ENCODE peak calls at places on chromosomes 16 and 17, in eight cellular contexts. I is GM20000; E is stimulated activated naive B cell treated with anti-CD40 and anti-IgM and Interleukin-4, amounts not matched to agents 10 μg/mL and 1 μg/mL and 100 μg/mL, for 72 hours; K is lower lobe of right lung; Q is stomach; V is NCI-H1694 treated with DMSO at 0.1 percent for 48 hours; L is SHP77; A is progenitor cell of endocrine pancreas. Z is an unnamed sample.

GRCh38 chr16:69294051-69294450 is 17.1 kb upstream of the VPS4A start:
- DNase-seq in I (no peak), E (no peak), K (no peak), Q (no peak), V (no peak), L (no peak), A (no peak), Z (no peak)

GRCh38 chr16:12461201-12461600 is 342.5 kb downstream of the CPPED1 start:
- DNase-seq in I (no peak), E (no peak), K (no peak), Q (no peak), V (no peak), L (no peak), A (no peak), Z (no peak)

GRCh38 chr17:2940352-2940751 is 123.1 kb downstream of the OR1D5 start:
- DNase-seq in I (no peak), E (no peak), K (no peak), Q (peak), V (no peak), L (no peak), A (no peak), Z (no peak)

GRCh38 chr16:54287018-54287757 is 601 bp upstream of the IRX3 start:
- DNase-seq in I (peak), E (no peak), K (peak), Q (no peak), V (no peak), L (no peak), A (no peak), Z (no peak)

GRCh38 chr17:77287432-77288068 is 146.8 kb downstream of the SEC14L1 start:
- DNase-seq in I (no peak), E (no peak), K (peak), Q (peak), V (no peak), L (peak), A (no peak), Z (peak)

GRCh38 chr17:50689251-50689650 is 18.5 kb downstream of the ANKRD40 start:
- DNase-seq in I (no peak), E (no peak), K (no peak), Q (no peak), V (no peak), L (no peak), A (no peak), Z (peak)

GRCh38 chr16:29899516-29900101 is at the start of gene SEZ6L2:
- DNase-seq in I (peak), E (peak), K (peak), Q (peak), V (peak), L (peak), A (no peak), Z (peak)

GRCh38 chr16:77585852-77586251 is 136.5 kb upstream of the NUDT7 start:
- DNase-seq in I (no peak), E (no peak), K (no peak), Q (no peak), V (no peak), L (no peak), A (no peak), Z (no peak)

GRCh38 chr16:52069866-52070265 is 477.1 kb downstream of the TOX3 start:
- DNase-seq in I (no peak), E (no peak), K (no peak), Q (no peak), V (peak), L (peak), A (no peak), Z (peak)

GRCh38 chr16:57070986-57071540 is 21.3 kb upstream of the CPNE2 start:
- DNase-seq in I (no peak), E (no peak), K (no peak), Q (no peak), V (no peak), L (no peak), A (no peak), Z (no peak)

GRCh38 chr17:16013943-16014407 is 14.4 kb downstream of the TTC19 start:
- DNase-seq in I (no peak), E (no peak), K (no peak), Q (no peak), V (peak), L (peak), A (no peak), Z (peak)

GRCh38 chr17:59688008-59688407 is 19.2 kb downstream of the PTRH2 start:
- DNase-seq in I (no peak), E (no peak), K (no peak), Q (no peak), V (no peak), L (no peak), A (no peak), Z (no peak)

GRCh38 chr16:3651461-3652372 is 2.8 kb upstream of the DNASE1 start:
- DNase-seq in I (no peak), E (no peak), K (peak), Q (peak), V (no peak), L (no peak), A (no peak), Z (no peak)